ENCODE peak calls at places on chromosomes 3 and 15, in ten cellular contexts. W is mammary epithelial cell, E is HCT116, N is GM23338, U is uterus, G is cardiac muscle cell, M is body of pancreas, V is brain microvascular endothelial cell, J is A549, D is ovary. I is an unnamed sample.

GRCh38 chr15:77464129-77464865 is 43.6 kb downstream of the HMG20A start:
- DNase-seq in W (no peak), E (no peak), N (no peak), U (no peak), G (no peak), M (peak; percentile 15), V (no peak), J (no peak), D (no peak), I (no peak)

GRCh38 chr3:137944593-137944992 is 65.4 kb upstream of the CLDN18 start:
- DNase-seq in W (no peak), E (no peak), N (no peak), U (no peak), G (no peak), M (no peak), V (no peak), J (no peak), D (no peak), I (no peak)

GRCh38 chr3:189227249-189227648 is 55.5 kb downstream of the TPRG1 start:
- DNase-seq in W (no peak), E (no peak), N (no peak), U (no peak), G (no peak), M (no peak), V (no peak), J (no peak), D (no peak), I (no peak)

GRCh38 chr15:25171111-25171811 is 216.5 kb downstream of the SNRPN start:
- DNase-seq in W (no peak), E (no peak), N (no peak), U (peak; percentile 7), G (no peak), M (peak; percentile 3), V (no peak), J (no peak), D (peak; percentile 5), I (peak; percentile 61)

GRCh38 chr15:92803852-92804609 is 96.1 kb upstream of the CHD2 start:
- DNase-seq in W (peak; percentile 100), E (peak; percentile 99), N (no peak), U (peak; percentile 72), G (no peak), M (peak; percentile 46), V (peak; percentile 99), J (peak; percentile 96), D (peak; percentile 58), I (peak; percentile 91)

GRCh38 chr3:15659254-15659975 is 57.9 kb downstream of the BTD start:
- DNase-seq in W (no peak), E (no peak), N (no peak), U (no peak), G (no peak), M (no peak), V (no peak), J (no peak), D (no peak), I (no peak)

GRCh38 chr3:60636846-60637245 is 614.4 kb downstream of the FHIT start:
- DNase-seq in W (peak; percentile 21), E (no peak), N (peak; percentile 44), U (no peak), G (no peak), M (no peak), V (peak; percentile 4), J (no peak), D (no peak), I (no peak)

GRCh38 chr3:29850641-29851040 is 569.8 kb downstream of the RBMS3 start:
- DNase-seq in W (no peak), E (no peak), N (peak; percentile 77), U (no peak), G (no peak), M (no peak), V (no peak), J (no peak), D (no peak), I (no peak)

GRCh38 chr15:45777781-45778180 is 143.0 kb downstream of the SQOR start:
- DNase-seq in W (no peak), E (no peak), N (no peak), U (no peak), G (no peak), M (no peak), V (no peak), J (no peak), D (no peak), I (no peak)

GRCh38 chr3:45537960-45538640 is 56.5 kb upstream of the LIMD1 start:
- DNase-seq in W (no peak), E (no peak), N (no peak), U (no peak), G (peak; percentile 34), M (peak; percentile 30), V (no peak), J (no peak), D (no peak), I (no peak)

GRCh38 chr3:14371573-14372474 is 30.6 kb upstream of the SLC6A6 start:
- DNase-seq in W (peak; percentile 52), E (peak; percentile 88), N (no peak), U (no peak), G (peak; percentile 96), M (peak; percentile 78), V (peak; percentile 24), J (peak; percentile 79), D (no peak), I (no peak)

GRCh38 chr3:4829031-4829394 is 150.2 kb upstream of the BHLHE40 start:
- DNase-seq in W (peak; percentile 54), E (no peak), N (no peak), U (no peak), G (no peak), M (no peak), V (no peak), J (no peak), D (no peak), I (no peak)

DNA sequence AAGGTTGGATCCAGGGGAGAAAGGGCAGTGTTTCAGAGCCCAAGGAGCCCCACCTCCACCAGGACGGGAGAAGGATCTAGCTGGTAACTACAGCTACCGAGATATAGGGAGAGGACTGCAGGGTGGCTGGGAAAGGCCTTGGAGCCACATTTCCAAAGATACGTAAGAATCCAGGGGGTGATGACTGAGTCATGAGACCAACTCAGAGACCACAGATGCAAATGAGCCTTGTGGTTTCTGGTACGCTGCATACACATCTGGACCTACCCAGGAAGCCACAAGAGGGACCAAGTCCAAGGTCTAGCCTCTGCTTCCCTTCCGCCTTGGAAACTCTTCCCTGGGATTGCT is 13.5 kb downstream of the IGDCC4 start:
- DNase-seq in W (peak; percentile 75), E (no peak), N (no peak), U (no peak), G (no peak), M (no peak), V (peak; percentile 97), J (no peak), D (no peak), I (no peak)
- TF ChIP-seq CTCF in W (no peak), E (no peak), N (no peak), U (no peak), G (peak; percentile 16), M (no peak), V (peak; percentile 45), J (no peak), D (no peak), I (no peak)

DNA sequence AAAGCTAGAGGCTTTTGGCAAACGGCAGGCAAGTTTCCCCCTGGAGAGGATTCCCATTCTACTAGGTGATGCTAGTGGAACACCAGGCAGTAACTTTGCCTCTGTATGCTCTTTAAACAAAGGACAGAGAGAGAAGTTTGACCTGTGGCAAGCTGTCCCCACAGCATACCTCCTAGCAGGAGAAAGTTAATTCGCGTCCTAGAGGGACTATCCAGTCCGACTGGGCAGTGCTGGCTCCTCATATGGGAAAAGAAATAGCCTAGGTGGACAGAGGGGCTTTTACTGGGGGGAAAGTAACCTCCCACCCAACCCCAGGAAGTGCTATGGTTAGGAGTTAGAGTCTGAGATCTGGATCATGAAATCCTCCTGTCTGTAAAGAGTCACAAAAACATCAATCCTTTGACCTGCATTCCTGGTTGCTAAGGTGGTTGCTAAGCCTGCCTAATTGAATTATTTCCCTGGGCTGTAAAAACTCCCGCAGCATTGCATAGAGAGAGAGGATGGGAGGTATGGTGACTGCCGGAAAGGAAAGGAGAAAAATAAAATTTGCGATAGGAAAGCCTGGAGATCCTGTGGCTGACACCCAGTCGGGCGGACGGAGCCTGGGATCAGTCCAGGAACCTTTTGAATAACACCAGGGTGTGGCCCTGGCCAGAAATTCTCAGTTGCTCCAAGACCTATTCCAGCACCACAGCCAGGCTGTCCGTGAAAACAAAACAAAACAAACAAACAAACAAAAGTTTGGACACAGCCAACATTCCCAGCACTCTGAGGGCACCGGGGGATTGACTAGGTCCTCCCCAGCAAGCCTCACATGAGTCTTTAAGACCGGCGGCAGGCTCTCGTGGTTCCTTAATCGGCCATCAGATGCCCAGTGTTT is 67.7 kb upstream of the ATP11B start:
- DNase-seq in W (no peak), E (no peak), N (peak; percentile 65), U (no peak), G (no peak), M (no peak), V (no peak), J (no peak), D (no peak), I (no peak)
- H3K4me3 ChIP-seq in W (no peak overlapping the region), E (no peak overlapping the region), N (no peak overlapping the region), U (no peak overlapping the region), G (no peak overlapping the region), M (no peak overlapping the region), V (no peak overlapping the region), J (no peak overlapping the region), D (peak overlapping the region; percentile 13), I (peak overlapping the region; percentile 17)

GRCh38 chr15:40472171-40472727 is 1.5 kb downstream of the CHST14 start:
- DNase-seq in W (no peak), E (no peak), N (no peak), U (no peak), G (peak; percentile 6), M (no peak), V (no peak), J (no peak), D (no peak), I (no peak)

GRCh38 chr15:40474581-40474980 is 3.8 kb downstream of the CHST14 start:
- DNase-seq in W (no peak), E (no peak), N (no peak), U (no peak), G (no peak), M (no peak), V (no peak), J (no peak), D (no peak), I (no peak)

GRCh38 chr15:40481671-40482070 is 10.9 kb downstream of the CHST14 start:
- DNase-seq in W (no peak), E (no peak), N (no peak), U (no peak), G (no peak), M (no peak), V (no peak), J (no peak), D (no peak), I (no peak)

GRCh38 chr15:40479024-40479423 is 8.2 kb downstream of the CHST14 start:
- DNase-seq in W (no peak), E (no peak), N (no peak), U (no peak), G (no peak), M (no peak), V (no peak), J (no peak), D (no peak), I (no peak)

GRCh38 chr15:40477703-40478269 is 7.0 kb downstream of the CHST14 start:
- DNase-seq in W (no peak), E (no peak), N (no peak), U (no peak), G (peak; percentile 42), M (peak; percentile 41), V (no peak), J (no peak), D (no peak), I (no peak)
- H3K27ac ChIP-seq in W (no peak overlapping the region), E (no peak overlapping the region), N (peak overlapping the region; percentile 3), U (no peak overlapping the region), G (no peak overlapping the region), M (no peak overlapping the region), V (no peak overlapping the region), J (no peak overlapping the region), D (no peak overlapping the region), I (no peak overlapping the region)

GRCh38 chr3:125045965-125046364 is 9.8 kb downstream of the HEG1 start:
- DNase-seq in W (peak; percentile 63), E (no peak), N (no peak), U (no peak), G (no peak), M (no peak), V (peak; percentile 73), J (no peak), D (no peak), I (no peak)
- TF ChIP-seq CTCF in W (peak; percentile 27), E (no peak), N (no peak), U (no peak), G (peak; percentile 27), M (no peak), V (peak; percentile 75), J (no peak), D (no peak), I (no peak)

I was measured in coronary artery.